ENCODE peak calls at places on chromosome 10, in ten cellular contexts. One of them, this sample, is unnamed. For H3K36me3, the result is how much of the 10 kb centered on the place peaks cover.

GRCh38 chr10:112446055-112446854 is 459 bp downstream of the ZDHHC6 start:
- DNase-seq in BE2C: no peak
- DNase-seq in PC-3: no peak
- DNase-seq in GM23338: no peak
- DNase-seq in brain microvascular endothelial cell: no peak
- DNase-seq in hepatocyte: peak
- DNase-seq in upper lobe of left lung: peak
- DNase-seq in neural progenitor cell: no peak
- DNase-seq in pancreas: peak
- DNase-seq in astrocyte: peak
- DNase-seq in this sample: no peak

GRCh38 chr10:26269754-26270153 is 53.2 kb downstream of the GAD2 start:
- DNase-seq in BE2C: no peak
- DNase-seq in PC-3: peak
- DNase-seq in GM23338: peak
- DNase-seq in brain microvascular endothelial cell: peak
- DNase-seq in hepatocyte: peak
- DNase-seq in upper lobe of left lung: no peak
- DNase-seq in neural progenitor cell: peak
- DNase-seq in pancreas: no peak
- DNase-seq in astrocyte: peak
- DNase-seq in this sample: peak

GRCh38 chr10:17122052-17122451 is 7.6 kb downstream of the CUBN start:
- DNase-seq in BE2C: no peak
- DNase-seq in PC-3: no peak
- DNase-seq in GM23338: no peak
- DNase-seq in brain microvascular endothelial cell: no peak
- DNase-seq in hepatocyte: no peak
- DNase-seq in upper lobe of left lung: no peak
- DNase-seq in neural progenitor cell: no peak
- DNase-seq in pancreas: no peak
- DNase-seq in astrocyte: no peak
- DNase-seq in this sample: no peak

GRCh38 chr10:44801383-44802327 is 109.5 kb upstream of the TMEM72 start:
- DNase-seq in BE2C: peak
- DNase-seq in PC-3: peak
- DNase-seq in GM23338: no peak
- DNase-seq in brain microvascular endothelial cell: peak
- DNase-seq in hepatocyte: peak
- DNase-seq in upper lobe of left lung: peak
- DNase-seq in neural progenitor cell: no peak
- DNase-seq in pancreas: peak
- DNase-seq in astrocyte: peak
- DNase-seq in this sample: peak

GRCh38 chr10:17200885-17201164 is 647 bp downstream of the TRDMT1 start:
- DNase-seq in BE2C: peak
- DNase-seq in PC-3: peak
- DNase-seq in GM23338: peak
- DNase-seq in brain microvascular endothelial cell: peak
- DNase-seq in hepatocyte: peak
- DNase-seq in upper lobe of left lung: peak
- DNase-seq in neural progenitor cell: no peak
- DNase-seq in pancreas: no peak
- DNase-seq in astrocyte: peak
- DNase-seq in this sample: no peak

GRCh38 chr10:129514568-129515451 is 47.8 kb downstream of the MGMT start:
- DNase-seq in BE2C: no peak
- DNase-seq in PC-3: no peak
- DNase-seq in GM23338: no peak
- DNase-seq in brain microvascular endothelial cell: no peak
- DNase-seq in hepatocyte: no peak
- DNase-seq in upper lobe of left lung: no peak
- DNase-seq in neural progenitor cell: no peak
- DNase-seq in pancreas: peak
- DNase-seq in astrocyte: no peak
- DNase-seq in this sample: no peak

GRCh38 chr10:116769791-116770190 is 27.4 kb upstream of the HSPA12A start:
- DNase-seq in BE2C: no peak
- DNase-seq in PC-3: no peak
- DNase-seq in GM23338: no peak
- DNase-seq in brain microvascular endothelial cell: peak
- DNase-seq in hepatocyte: no peak
- DNase-seq in upper lobe of left lung: no peak
- DNase-seq in neural progenitor cell: no peak
- DNase-seq in pancreas: no peak
- DNase-seq in astrocyte: peak
- DNase-seq in this sample: no peak

GRCh38 chr10:72353028-72353962 is 1.4 kb downstream of the DNAJB12 start:
- DNase-seq in BE2C: peak
- DNase-seq in PC-3: peak
- DNase-seq in GM23338: peak
- DNase-seq in brain microvascular endothelial cell: peak
- DNase-seq in hepatocyte: peak
- DNase-seq in upper lobe of left lung: peak
- DNase-seq in neural progenitor cell: peak
- DNase-seq in pancreas: no peak
- DNase-seq in astrocyte: no peak
- DNase-seq in this sample: no peak

GRCh38 chr10:119315128-119316001 is 108.0 kb downstream of the GRK5 start:
- DNase-seq in BE2C: no peak
- DNase-seq in PC-3: peak
- DNase-seq in GM23338: peak
- DNase-seq in brain microvascular endothelial cell: peak
- DNase-seq in hepatocyte: peak
- DNase-seq in upper lobe of left lung: no peak
- DNase-seq in neural progenitor cell: peak
- DNase-seq in pancreas: no peak
- DNase-seq in astrocyte: peak
- DNase-seq in this sample: peak

GRCh38 chr10:124756156-124756555 is 12.0 kb upstream of the FAM53B start:
- DNase-seq in BE2C: no peak
- DNase-seq in PC-3: no peak
- DNase-seq in GM23338: peak
- DNase-seq in brain microvascular endothelial cell: no peak
- DNase-seq in hepatocyte: no peak
- DNase-seq in upper lobe of left lung: no peak
- DNase-seq in neural progenitor cell: no peak
- DNase-seq in pancreas: no peak
- DNase-seq in astrocyte: no peak
- DNase-seq in this sample: no peak
- H3K36me3 ChIP-seq in BE2C: under half
- H3K36me3 ChIP-seq in PC-3: under half
- H3K36me3 ChIP-seq in GM23338: under half
- H3K36me3 ChIP-seq in brain microvascular endothelial cell: under half
- H3K36me3 ChIP-seq in hepatocyte: under half
- H3K36me3 ChIP-seq in upper lobe of left lung: under half
- H3K36me3 ChIP-seq in neural progenitor cell: under half
- H3K36me3 ChIP-seq in pancreas: under half
- H3K36me3 ChIP-seq in astrocyte: under half
- H3K36me3 ChIP-seq in this sample: under half

GRCh38 chr10:79346388-79347225 is 662 bp upstream of the PPIF start:
- DNase-seq in BE2C: no peak
- DNase-seq in PC-3: no peak
- DNase-seq in GM23338: peak
- DNase-seq in brain microvascular endothelial cell: no peak
- DNase-seq in hepatocyte: no peak
- DNase-seq in upper lobe of left lung: no peak
- DNase-seq in neural progenitor cell: peak
- DNase-seq in pancreas: no peak
- DNase-seq in astrocyte: no peak
- DNase-seq in this sample: no peak
- H3K4me3 ChIP-seq in BE2C: no peak
- H3K4me3 ChIP-seq in PC-3: peak
- H3K4me3 ChIP-seq in GM23338: peak
- H3K4me3 ChIP-seq in brain microvascular endothelial cell: no peak
- H3K4me3 ChIP-seq in hepatocyte: no peak
- H3K4me3 ChIP-seq in upper lobe of left lung: peak
- H3K4me3 ChIP-seq in neural progenitor cell: peak
- H3K4me3 ChIP-seq in pancreas: no peak
- H3K4me3 ChIP-seq in astrocyte: no peak
- H3K4me3 ChIP-seq in this sample: no peak

GRCh38 chr10:133096616-133097269 is 9.0 kb downstream of the ADGRA1 start:
- DNase-seq in BE2C: no peak
- DNase-seq in PC-3: no peak
- DNase-seq in GM23338: no peak
- DNase-seq in brain microvascular endothelial cell: no peak
- DNase-seq in hepatocyte: no peak
- DNase-seq in upper lobe of left lung: no peak
- DNase-seq in neural progenitor cell: no peak
- DNase-seq in pancreas: no peak
- DNase-seq in astrocyte: no peak
- DNase-seq in this sample: no peak

GRCh38 chr10:133098426-133099124 is 10.9 kb downstream of the ADGRA1 start:
- DNase-seq in BE2C: no peak
- DNase-seq in PC-3: no peak
- DNase-seq in GM23338: peak
- DNase-seq in brain microvascular endothelial cell: no peak
- DNase-seq in hepatocyte: no peak
- DNase-seq in upper lobe of left lung: no peak
- DNase-seq in neural progenitor cell: no peak
- DNase-seq in pancreas: no peak
- DNase-seq in astrocyte: no peak
- DNase-seq in this sample: no peak

GRCh38 chr10:133095586-133095985 is 7.9 kb downstream of the ADGRA1 start:
- DNase-seq in BE2C: no peak
- DNase-seq in PC-3: no peak
- DNase-seq in GM23338: no peak
- DNase-seq in brain microvascular endothelial cell: no peak
- DNase-seq in hepatocyte: no peak
- DNase-seq in upper lobe of left lung: no peak
- DNase-seq in neural progenitor cell: no peak
- DNase-seq in pancreas: no peak
- DNase-seq in astrocyte: no peak
- DNase-seq in this sample: no peak

GRCh38 chr10:133097961-133098360 is 10.2 kb downstream of the ADGRA1 start:
- DNase-seq in BE2C: no peak
- DNase-seq in PC-3: no peak
- DNase-seq in GM23338: no peak
- DNase-seq in brain microvascular endothelial cell: no peak
- DNase-seq in hepatocyte: no peak
- DNase-seq in upper lobe of left lung: no peak
- DNase-seq in neural progenitor cell: no peak
- DNase-seq in pancreas: no peak
- DNase-seq in astrocyte: no peak
- DNase-seq in this sample: no peak

GRCh38 chr10:133097418-133097817 is 9.7 kb downstream of the ADGRA1 start:
- DNase-seq in BE2C: no peak
- DNase-seq in PC-3: no peak
- DNase-seq in GM23338: no peak
- DNase-seq in brain microvascular endothelial cell: no peak
- DNase-seq in hepatocyte: no peak
- DNase-seq in upper lobe of left lung: no peak
- DNase-seq in neural progenitor cell: no peak
- DNase-seq in pancreas: no peak
- DNase-seq in astrocyte: no peak
- DNase-seq in this sample: no peak
- TF ChIP-seq CTCF in BE2C: no peak
- TF ChIP-seq CTCF in PC-3: no peak
- TF ChIP-seq CTCF in GM23338: no peak
- TF ChIP-seq CTCF in brain microvascular endothelial cell: no peak
- TF ChIP-seq CTCF in hepatocyte: no peak
- TF ChIP-seq CTCF in upper lobe of left lung: no peak
- TF ChIP-seq CTCF in neural progenitor cell: no peak
- TF ChIP-seq CTCF in pancreas: no peak
- TF ChIP-seq CTCF in astrocyte: no peak
- TF ChIP-seq CTCF in this sample: no peak

DNA sequence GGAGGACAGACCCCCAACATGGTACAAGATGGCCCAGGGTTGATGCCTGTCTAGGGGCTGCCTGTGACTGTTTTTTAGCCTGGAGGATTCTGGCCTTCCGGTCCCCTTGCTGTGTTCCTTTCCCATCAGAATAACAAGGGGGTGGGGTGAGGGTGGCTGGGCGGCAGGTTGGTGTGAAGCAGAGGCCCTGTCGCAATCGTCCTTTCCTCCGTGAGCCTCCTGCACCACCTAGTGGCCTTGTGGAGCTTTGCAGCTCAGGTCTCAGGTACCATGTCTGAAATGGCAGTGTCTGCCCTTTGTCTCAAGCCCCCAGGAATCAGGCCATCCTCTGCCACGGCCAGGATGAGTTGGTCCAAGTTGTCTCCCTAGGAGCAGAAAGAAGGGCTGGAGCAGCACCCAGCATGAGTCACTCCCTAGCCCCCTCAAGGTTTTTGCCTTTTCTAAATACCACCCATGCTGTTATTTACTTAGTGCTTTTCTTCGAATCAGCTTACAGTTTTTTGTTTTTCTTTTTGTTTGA is 24.2 kb downstream of the TACR2 start:
- DNase-seq in BE2C: peak
- DNase-seq in PC-3: peak
- DNase-seq in GM23338: peak
- DNase-seq in brain microvascular endothelial cell: peak
- DNase-seq in hepatocyte: peak
- DNase-seq in upper lobe of left lung: peak
- DNase-seq in neural progenitor cell: peak
- DNase-seq in pancreas: peak
- DNase-seq in astrocyte: peak
- DNase-seq in this sample: peak
- H3K36me3 ChIP-seq in BE2C: under half
- H3K36me3 ChIP-seq in PC-3: under half
- H3K36me3 ChIP-seq in GM23338: half or more
- H3K36me3 ChIP-seq in brain microvascular endothelial cell: under half
- H3K36me3 ChIP-seq in hepatocyte: under half
- H3K36me3 ChIP-seq in upper lobe of left lung: under half
- H3K36me3 ChIP-seq in neural progenitor cell: under half
- H3K36me3 ChIP-seq in pancreas: under half
- H3K36me3 ChIP-seq in astrocyte: under half
- H3K36me3 ChIP-seq in this sample: under half

DNA sequence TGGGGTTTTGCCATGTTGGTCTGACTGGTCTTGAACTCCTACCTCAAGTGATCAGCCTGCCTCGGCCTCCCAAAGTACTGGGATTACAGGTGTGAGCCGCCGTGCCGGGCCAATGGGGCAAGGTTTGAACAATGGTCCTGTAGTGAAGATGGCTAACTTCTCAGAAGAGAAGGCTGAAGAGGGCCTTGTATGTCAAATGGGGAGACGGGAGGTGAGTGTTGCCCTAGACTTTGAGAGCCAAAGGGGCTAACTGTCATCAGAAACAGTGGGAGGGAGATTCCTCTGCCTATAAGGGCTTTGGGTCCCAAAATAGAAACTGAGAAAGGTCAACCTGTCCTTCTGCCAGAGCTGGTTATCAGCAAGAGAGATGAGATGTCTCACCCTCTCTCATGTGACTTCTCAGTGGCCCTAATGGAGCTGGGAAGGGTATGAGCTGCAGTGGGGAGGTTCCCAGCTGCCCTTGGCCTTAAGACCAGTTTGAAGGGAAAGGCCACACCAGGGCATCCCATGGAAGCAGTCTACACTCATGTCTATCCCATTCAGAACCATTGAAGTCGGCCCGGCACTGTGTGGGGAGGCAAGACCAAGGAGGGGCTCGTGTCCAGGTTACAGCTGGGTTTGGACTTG is 1.3 kb upstream of the SAMD8 start:
- DNase-seq in BE2C: no peak
- DNase-seq in PC-3: no peak
- DNase-seq in GM23338: no peak
- DNase-seq in brain microvascular endothelial cell: no peak
- DNase-seq in hepatocyte: no peak
- DNase-seq in upper lobe of left lung: peak
- DNase-seq in neural progenitor cell: no peak
- DNase-seq in pancreas: no peak
- DNase-seq in astrocyte: no peak
- DNase-seq in this sample: no peak
- H3K4me3 ChIP-seq in BE2C: peak
- H3K4me3 ChIP-seq in PC-3: peak
- H3K4me3 ChIP-seq in GM23338: peak
- H3K4me3 ChIP-seq in brain microvascular endothelial cell: no peak
- H3K4me3 ChIP-seq in hepatocyte: no peak
- H3K4me3 ChIP-seq in upper lobe of left lung: peak
- H3K4me3 ChIP-seq in neural progenitor cell: no peak
- H3K4me3 ChIP-seq in pancreas: no peak
- H3K4me3 ChIP-seq in astrocyte: no peak
- H3K4me3 ChIP-seq in this sample: no peak

GRCh38 chr10:33290286-33291052 is 44.0 kb downstream of the NRP1 start:
- DNase-seq in BE2C: no peak
- DNase-seq in PC-3: no peak
- DNase-seq in GM23338: peak
- DNase-seq in brain microvascular endothelial cell: no peak
- DNase-seq in hepatocyte: no peak
- DNase-seq in upper lobe of left lung: no peak
- DNase-seq in neural progenitor cell: peak
- DNase-seq in pancreas: no peak
- DNase-seq in astrocyte: peak
- DNase-seq in this sample: no peak
- TF ChIP-seq CTCF in BE2C: peak
- TF ChIP-seq CTCF in PC-3: no peak
- TF ChIP-seq CTCF in GM23338: peak
- TF ChIP-seq CTCF in brain microvascular endothelial cell: peak
- TF ChIP-seq CTCF in hepatocyte: peak
- TF ChIP-seq CTCF in upper lobe of left lung: no peak
- TF ChIP-seq CTCF in neural progenitor cell: peak
- TF ChIP-seq CTCF in pancreas: no peak
- TF ChIP-seq CTCF in astrocyte: peak
- TF ChIP-seq CTCF in this sample: peak

This sample was measured in kidney epithelial cell.